ENCODE peak calls at places on chromosome 20, in four cellular contexts. Q is ovary, D is T-helper 17 cell, B is RPMI8226. C is an unnamed sample.

GRCh38 chr20:25549866-25550477 is 35.4 kb downstream of the NINL start:
- DNase-seq in Q (no peak), D (no peak), B (no peak), C (no peak)

GRCh38 chr20:1427457-1428054 is 34.7 kb upstream of the FKBP1A start:
- DNase-seq in Q (no peak), B (no peak), D (no peak), C (no peak)

GRCh38 chr20:61810709-61811565 is 254.7 kb downstream of the TAF4 start:
- DNase-seq in Q (no peak), B (no peak), D (no peak), C (no peak)

GRCh38 chr20:19981091-19981490 is 36.1 kb upstream of the NAA20 start:
- DNase-seq in B (no peak), D (no peak), Q (no peak), C (no peak)

GRCh38 chr20:51142448-51142847 is 119.5 kb upstream of the KCNG1 start:
- DNase-seq in Q (no peak), D (no peak), B (no peak), C (no peak)

GRCh38 chr20:34862724-34863123 is 9.9 kb downstream of the GGT7 start:
- DNase-seq in D (no peak), B (no peak), Q (no peak), C (no peak)

GRCh38 chr20:61284752-61285151 is 32.7 kb downstream of the CDH4 start:
- DNase-seq in B (no peak), Q (no peak), D (no peak), C (no peak)

GRCh38 chr20:48892849-48893352 is 28.6 kb upstream of the ARFGEF2 start:
- DNase-seq in D (no peak), Q (no peak), B (no peak), C (no peak)

GRCh38 chr20:1456300-1456699 is 10.3 kb downstream of the NSFL1C start:
- DNase-seq in D (no peak), Q (no peak), B (no peak), C (no peak)

GRCh38 chr20:1757606-1758507 is 100.3 kb upstream of the SIRPG start:
- DNase-seq in B (no peak), Q (no peak), D (no peak), C (no peak)

GRCh38 chr20:6884114-6884513 is 116.6 kb downstream of the BMP2 start:
- DNase-seq in D (no peak), B (no peak), Q (no peak), C (no peak)

GRCh38 chr20:42346771-42347170 is 728.6 kb upstream of the CHD6 start:
- DNase-seq in B (no peak), D (no peak), Q (no peak), C (no peak)

GRCh38 chr20:22414354-22414753 is 170.0 kb downstream of the FOXA2 start:
- DNase-seq in B (peak), D (no peak), Q (no peak), C (no peak)

GRCh38 chr20:17969276-17969883 is 562 bp downstream of the MGME1 start:
- DNase-seq in Q (no peak), B (peak), D (no peak), C (peak)

GRCh38 chr20:51091564-51092195 is 68.8 kb upstream of the KCNG1 start:
- DNase-seq in D (no peak), Q (no peak), B (no peak), C (no peak)

GRCh38 chr20:61589055-61589385 is 337.0 kb downstream of the CDH4 start:
- DNase-seq in B (no peak), D (no peak), Q (no peak), C (no peak)

GRCh38 chr20:57394087-57395082 is 3.2 kb downstream of the RBM38 start:
- DNase-seq in Q (no peak), B (no peak), D (no peak), C (no peak)

GRCh38 chr20:13028673-13029072 is 19.9 kb downstream of the SPTLC3 start:
- DNase-seq in Q (no peak), B (no peak), D (no peak), C (no peak)

GRCh38 chr20:3919352-3919751 is 30.2 kb downstream of the PANK2 start:
- DNase-seq in D (no peak), B (no peak), Q (no peak), C (no peak)

GRCh38 chr20:36439040-36439730 is 102.1 kb upstream of the MYL9 start:
- DNase-seq in Q (peak), B (peak), D (peak), C (peak)

GRCh38 chr20:46108435-46108841 is 9.7 kb upstream of the CD40 start:
- DNase-seq in Q (no peak), D (no peak), B (peak), C (no peak)

GRCh38 chr20:9220874-9221547 is 152.1 kb downstream of the PLCB4 start:
- DNase-seq in Q (no peak), B (no peak), D (no peak), C (no peak)

GRCh38 chr20:2470051-2470431 is 548 bp downstream of the SNRPB start:
- DNase-seq in B (peak), D (peak), Q (no peak), C (peak)

GRCh38 chr20:60009826-60010616 is 51.8 kb downstream of the CDH26 start:
- DNase-seq in B (peak), D (no peak), Q (no peak), C (no peak)

GRCh38 chr20:53598140-53599038 is 4.8 kb upstream of the ZNF217 start:
- DNase-seq in B (no peak), D (no peak), Q (no peak), C (no peak)

GRCh38 chr20:63895886-63896135 is 885 bp downstream of the DNAJC5 start:
- DNase-seq in Q (no peak), D (no peak), B (peak), C (peak)

GRCh38 chr20:2093200-2093781 is 8.3 kb upstream of the STK35 start:
- DNase-seq in Q (no peak), D (peak), B (peak), C (no peak)

GRCh38 chr20:25987073-25987927 is 290.6 kb upstream of the ZNF337 start:
- DNase-seq in Q (peak), B (peak), D (peak), C (peak)

GRCh38 chr20:34689486-34689885 is 12.6 kb upstream of the PIGU start:
- DNase-seq in B (no peak), D (no peak), Q (no peak), C (no peak)

GRCh38 chr20:10447028-10447427 is 11.9 kb downstream of the SLX4IP start:
- DNase-seq in D (no peak), B (peak), Q (no peak), C (peak)

GRCh38 chr20:13025181-13025580 is 16.4 kb downstream of the SPTLC3 start:
- DNase-seq in B (no peak), Q (no peak), D (no peak), C (no peak)

GRCh38 chr20:60237981-60238380 is 279.8 kb downstream of the CDH26 start:
- DNase-seq in D (no peak), B (no peak), Q (no peak), C (no peak)